ENCODE peak calls at places on chromosomes 6 and 20, in seven cellular contexts. One of them, this sample, is unnamed.
A peak's percentile ranks its signal among the peaks of the same experiment; 100 is the strongest.

GRCh38 chr6:111711476-111711875 is 105.8 kb upstream of the TRAF3IP2 start:
- DNase-seq in progenitor cell of endocrine pancreas: no peak
- DNase-seq in left ventricle myocardium superior: peak; percentile 74
- DNase-seq in foreskin fibroblast: no peak
- DNase-seq in AG10803: peak; percentile 31
- DNase-seq in NCI-H1417: peak; percentile 80
- DNase-seq in SJSA1: no peak
- DNase-seq in this sample: no peak

GRCh38 chr6:47109281-47109680 is 67.1 kb upstream of the ADGRF1 start:
- DNase-seq in progenitor cell of endocrine pancreas: no peak
- DNase-seq in left ventricle myocardium superior: no peak
- DNase-seq in foreskin fibroblast: no peak
- DNase-seq in AG10803: peak; percentile 42
- DNase-seq in NCI-H1417: no peak
- DNase-seq in SJSA1: no peak
- DNase-seq in this sample: no peak

GRCh38 chr6:161033667-161034066 is 42.1 kb downstream of the MAP3K4 start:
- DNase-seq in progenitor cell of endocrine pancreas: no peak
- DNase-seq in left ventricle myocardium superior: no peak
- DNase-seq in foreskin fibroblast: no peak
- DNase-seq in AG10803: no peak
- DNase-seq in NCI-H1417: peak; percentile 20
- DNase-seq in SJSA1: no peak
- DNase-seq in this sample: no peak

GRCh38 chr6:14734416-14735340 is 511.2 kb upstream of the JARID2 start:
- DNase-seq in progenitor cell of endocrine pancreas: no peak
- DNase-seq in left ventricle myocardium superior: no peak
- DNase-seq in foreskin fibroblast: peak; percentile 68
- DNase-seq in AG10803: peak; percentile 83
- DNase-seq in NCI-H1417: no peak
- DNase-seq in SJSA1: peak; percentile 68
- DNase-seq in this sample: peak; percentile 80

GRCh38 chr6:159716247-159717086 is 10.8 kb upstream of the WTAP start:
- DNase-seq in progenitor cell of endocrine pancreas: no peak
- DNase-seq in left ventricle myocardium superior: no peak
- DNase-seq in foreskin fibroblast: peak; percentile 95
- DNase-seq in AG10803: peak; percentile 99
- DNase-seq in NCI-H1417: no peak
- DNase-seq in SJSA1: no peak
- DNase-seq in this sample: peak; percentile 97

GRCh38 chr20:23666189-23666588 is 22.6 kb downstream of the CST4 start:
- DNase-seq in progenitor cell of endocrine pancreas: no peak
- DNase-seq in left ventricle myocardium superior: no peak
- DNase-seq in foreskin fibroblast: no peak
- DNase-seq in AG10803: no peak
- DNase-seq in NCI-H1417: no peak
- DNase-seq in SJSA1: no peak
- DNase-seq in this sample: no peak

GRCh38 chr6:56399672-56400263 is 152.4 kb upstream of the COL21A1 start:
- DNase-seq in progenitor cell of endocrine pancreas: no peak
- DNase-seq in left ventricle myocardium superior: no peak
- DNase-seq in foreskin fibroblast: no peak
- DNase-seq in AG10803: no peak
- DNase-seq in NCI-H1417: peak; percentile 73
- DNase-seq in SJSA1: no peak
- DNase-seq in this sample: no peak

GRCh38 chr6:30914854-30915590 is 984 bp downstream of the VARS2 start:
- DNase-seq in progenitor cell of endocrine pancreas: no peak
- DNase-seq in left ventricle myocardium superior: no peak
- DNase-seq in foreskin fibroblast: no peak
- DNase-seq in AG10803: no peak
- DNase-seq in NCI-H1417: no peak
- DNase-seq in SJSA1: no peak
- DNase-seq in this sample: no peak

GRCh38 chr6:94736231-94736630 is 841.1 kb upstream of the MANEA start:
- DNase-seq in progenitor cell of endocrine pancreas: no peak
- DNase-seq in left ventricle myocardium superior: peak; percentile 6
- DNase-seq in foreskin fibroblast: no peak
- DNase-seq in AG10803: no peak
- DNase-seq in NCI-H1417: no peak
- DNase-seq in SJSA1: no peak
- DNase-seq in this sample: no peak

GRCh38 chr6:28488916-28489365 is 26.7 kb downstream of the GPX6 start:
- DNase-seq in progenitor cell of endocrine pancreas: no peak
- DNase-seq in left ventricle myocardium superior: no peak
- DNase-seq in foreskin fibroblast: peak; percentile 69
- DNase-seq in AG10803: peak; percentile 73
- DNase-seq in NCI-H1417: no peak
- DNase-seq in SJSA1: peak; percentile 8
- DNase-seq in this sample: peak; percentile 26

GRCh38 chr6:11791354-11792107 is 12.9 kb upstream of the ADTRP start:
- DNase-seq in progenitor cell of endocrine pancreas: no peak
- DNase-seq in left ventricle myocardium superior: no peak
- DNase-seq in foreskin fibroblast: no peak
- DNase-seq in AG10803: no peak
- DNase-seq in NCI-H1417: no peak
- DNase-seq in SJSA1: no peak
- DNase-seq in this sample: no peak

GRCh38 chr6:105272783-105273182 is 93.0 kb upstream of the POPDC3 start:
- DNase-seq in progenitor cell of endocrine pancreas: no peak
- DNase-seq in left ventricle myocardium superior: no peak
- DNase-seq in foreskin fibroblast: peak; percentile 13
- DNase-seq in AG10803: peak; percentile 23
- DNase-seq in NCI-H1417: no peak
- DNase-seq in SJSA1: no peak
- DNase-seq in this sample: no peak

GRCh38 chr6:165186041-165186440 is 123.4 kb downstream of the C6orf118 start:
- DNase-seq in progenitor cell of endocrine pancreas: no peak
- DNase-seq in left ventricle myocardium superior: no peak
- DNase-seq in foreskin fibroblast: no peak
- DNase-seq in AG10803: no peak
- DNase-seq in NCI-H1417: no peak
- DNase-seq in SJSA1: peak; percentile 94
- DNase-seq in this sample: no peak

GRCh38 chr6:138588805-138589434 is 89.6 kb upstream of the NHSL1 start:
- DNase-seq in progenitor cell of endocrine pancreas: peak; percentile 31
- DNase-seq in left ventricle myocardium superior: peak; percentile 45
- DNase-seq in foreskin fibroblast: peak; percentile 65
- DNase-seq in AG10803: peak; percentile 76
- DNase-seq in NCI-H1417: peak; percentile 64
- DNase-seq in SJSA1: peak; percentile 68
- DNase-seq in this sample: peak; percentile 25

GRCh38 chr20:46974669-46975434 is 80.2 kb downstream of the EYA2 start:
- DNase-seq in progenitor cell of endocrine pancreas: no peak
- DNase-seq in left ventricle myocardium superior: no peak
- DNase-seq in foreskin fibroblast: no peak
- DNase-seq in AG10803: no peak
- DNase-seq in NCI-H1417: no peak
- DNase-seq in SJSA1: no peak
- DNase-seq in this sample: no peak

GRCh38 chr6:35558571-35558970 is 45.9 kb upstream of the TULP1 start:
- DNase-seq in progenitor cell of endocrine pancreas: no peak
- DNase-seq in left ventricle myocardium superior: no peak
- DNase-seq in foreskin fibroblast: no peak
- DNase-seq in AG10803: no peak
- DNase-seq in NCI-H1417: no peak
- DNase-seq in SJSA1: no peak
- DNase-seq in this sample: no peak

GRCh38 chr6:101595276-101595675 is 201.8 kb downstream of the GRIK2 start:
- DNase-seq in progenitor cell of endocrine pancreas: no peak
- DNase-seq in left ventricle myocardium superior: no peak
- DNase-seq in foreskin fibroblast: no peak
- DNase-seq in AG10803: no peak
- DNase-seq in NCI-H1417: no peak
- DNase-seq in SJSA1: no peak
- DNase-seq in this sample: no peak

GRCh38 chr6:80203283-80203682 is 96.8 kb downstream of the BCKDHB start:
- DNase-seq in progenitor cell of endocrine pancreas: no peak
- DNase-seq in left ventricle myocardium superior: no peak
- DNase-seq in foreskin fibroblast: no peak
- DNase-seq in AG10803: no peak
- DNase-seq in NCI-H1417: no peak
- DNase-seq in SJSA1: no peak
- DNase-seq in this sample: no peak

GRCh38 chr6:38501931-38502330 is 137.8 kb downstream of the BTBD9 start:
- DNase-seq in progenitor cell of endocrine pancreas: no peak
- DNase-seq in left ventricle myocardium superior: no peak
- DNase-seq in foreskin fibroblast: no peak
- DNase-seq in AG10803: no peak
- DNase-seq in NCI-H1417: no peak
- DNase-seq in SJSA1: no peak
- DNase-seq in this sample: no peak

GRCh38 chr20:51784299-51784698 is 16.1 kb upstream of the ATP9A start:
- DNase-seq in progenitor cell of endocrine pancreas: no peak
- DNase-seq in left ventricle myocardium superior: no peak
- DNase-seq in foreskin fibroblast: no peak
- DNase-seq in AG10803: no peak
- DNase-seq in NCI-H1417: no peak
- DNase-seq in SJSA1: no peak
- DNase-seq in this sample: no peak

GRCh38 chr20:62355527-62356142 is 11.5 kb downstream of the LAMA5 start:
- DNase-seq in progenitor cell of endocrine pancreas: no peak
- DNase-seq in left ventricle myocardium superior: peak; percentile 79
- DNase-seq in foreskin fibroblast: no peak
- DNase-seq in AG10803: no peak
- DNase-seq in NCI-H1417: peak; percentile 53
- DNase-seq in SJSA1: no peak
- DNase-seq in this sample: no peak

GRCh38 chr6:91387290-91388062 is 800.6 kb upstream of the MAP3K7 start:
- DNase-seq in progenitor cell of endocrine pancreas: no peak
- DNase-seq in left ventricle myocardium superior: no peak
- DNase-seq in foreskin fibroblast: no peak
- DNase-seq in AG10803: no peak
- DNase-seq in NCI-H1417: no peak
- DNase-seq in SJSA1: no peak
- DNase-seq in this sample: no peak

GRCh38 chr6:111799576-111800467 is 73.4 kb downstream of the FYN start:
- DNase-seq in progenitor cell of endocrine pancreas: no peak
- DNase-seq in left ventricle myocardium superior: no peak
- DNase-seq in foreskin fibroblast: no peak
- DNase-seq in AG10803: no peak
- DNase-seq in NCI-H1417: no peak
- DNase-seq in SJSA1: no peak
- DNase-seq in this sample: no peak

GRCh38 chr20:12941025-12941424 is 67.7 kb upstream of the SPTLC3 start:
- DNase-seq in progenitor cell of endocrine pancreas: no peak
- DNase-seq in left ventricle myocardium superior: no peak
- DNase-seq in foreskin fibroblast: no peak
- DNase-seq in AG10803: no peak
- DNase-seq in NCI-H1417: no peak
- DNase-seq in SJSA1: no peak
- DNase-seq in this sample: no peak

GRCh38 chr6:12534454-12534853 is 182.1 kb upstream of the PHACTR1 start:
- DNase-seq in progenitor cell of endocrine pancreas: no peak
- DNase-seq in left ventricle myocardium superior: no peak
- DNase-seq in foreskin fibroblast: no peak
- DNase-seq in AG10803: no peak
- DNase-seq in NCI-H1417: no peak
- DNase-seq in SJSA1: no peak
- DNase-seq in this sample: no peak

GRCh38 chr6:43436577-43437282 is 9.4 kb downstream of the ABCC10 start:
- DNase-seq in progenitor cell of endocrine pancreas: no peak
- DNase-seq in left ventricle myocardium superior: no peak
- DNase-seq in foreskin fibroblast: peak; percentile 92
- DNase-seq in AG10803: peak; percentile 89
- DNase-seq in NCI-H1417: no peak
- DNase-seq in SJSA1: peak; percentile 68
- DNase-seq in this sample: peak; percentile 67

GRCh38 chr6:157596886-157597285 is 215.9 kb downstream of the ZDHHC14 start:
- DNase-seq in progenitor cell of endocrine pancreas: no peak
- DNase-seq in left ventricle myocardium superior: no peak
- DNase-seq in foreskin fibroblast: peak; percentile 27
- DNase-seq in AG10803: no peak
- DNase-seq in NCI-H1417: no peak
- DNase-seq in SJSA1: peak; percentile 78
- DNase-seq in this sample: no peak

GRCh38 chr6:126764696-126765095 is 353.8 kb upstream of the RSPO3 start:
- DNase-seq in progenitor cell of endocrine pancreas: no peak
- DNase-seq in left ventricle myocardium superior: no peak
- DNase-seq in foreskin fibroblast: no peak
- DNase-seq in AG10803: no peak
- DNase-seq in NCI-H1417: no peak
- DNase-seq in SJSA1: no peak
- DNase-seq in this sample: no peak

GRCh38 chr6:18284261-18284660 is 19.9 kb upstream of the DEK start:
- DNase-seq in progenitor cell of endocrine pancreas: no peak
- DNase-seq in left ventricle myocardium superior: no peak
- DNase-seq in foreskin fibroblast: no peak
- DNase-seq in AG10803: no peak
- DNase-seq in NCI-H1417: no peak
- DNase-seq in SJSA1: no peak
- DNase-seq in this sample: no peak

GRCh38 chr6:148874698-148875293 is 128.0 kb downstream of the UST start:
- DNase-seq in progenitor cell of endocrine pancreas: no peak
- DNase-seq in left ventricle myocardium superior: peak; percentile 46
- DNase-seq in foreskin fibroblast: no peak
- DNase-seq in AG10803: peak; percentile 54
- DNase-seq in NCI-H1417: peak; percentile 60
- DNase-seq in SJSA1: no peak
- DNase-seq in this sample: no peak

GRCh38 chr6:75210885-75211739 is 5.3 kb upstream of the COL12A1 start:
- DNase-seq in progenitor cell of endocrine pancreas: no peak
- DNase-seq in left ventricle myocardium superior: no peak
- DNase-seq in foreskin fibroblast: peak; percentile 54
- DNase-seq in AG10803: peak; percentile 73
- DNase-seq in NCI-H1417: peak; percentile 24
- DNase-seq in SJSA1: peak; percentile 37
- DNase-seq in this sample: no peak

GRCh38 chr6:15894973-15895858 is 232.4 kb upstream of the DTNBP1 start:
- DNase-seq in progenitor cell of endocrine pancreas: no peak
- DNase-seq in left ventricle myocardium superior: no peak
- DNase-seq in foreskin fibroblast: no peak
- DNase-seq in AG10803: no peak
- DNase-seq in NCI-H1417: no peak
- DNase-seq in SJSA1: no peak
- DNase-seq in this sample: no peak

GRCh38 chr20:38658879-38659612 is 57.4 kb downstream of the ARHGAP40 start:
- DNase-seq in progenitor cell of endocrine pancreas: peak; percentile 24
- DNase-seq in left ventricle myocardium superior: no peak
- DNase-seq in foreskin fibroblast: no peak
- DNase-seq in AG10803: no peak
- DNase-seq in NCI-H1417: peak; percentile 84
- DNase-seq in SJSA1: no peak
- DNase-seq in this sample: no peak

GRCh38 chr6:160790028-160790792 is 88.2 kb downstream of the PLG start:
- DNase-seq in progenitor cell of endocrine pancreas: no peak
- DNase-seq in left ventricle myocardium superior: no peak
- DNase-seq in foreskin fibroblast: no peak
- DNase-seq in AG10803: peak; percentile 11
- DNase-seq in NCI-H1417: no peak
- DNase-seq in SJSA1: no peak
- DNase-seq in this sample: no peak

GRCh38 chr6:79574636-79575035 is 37.4 kb upstream of the LCA5 start:
- DNase-seq in progenitor cell of endocrine pancreas: no peak
- DNase-seq in left ventricle myocardium superior: no peak
- DNase-seq in foreskin fibroblast: peak; percentile 23
- DNase-seq in AG10803: peak; percentile 34
- DNase-seq in NCI-H1417: no peak
- DNase-seq in SJSA1: peak; percentile 85
- DNase-seq in this sample: no peak

GRCh38 chr6:34680802-34681515 is 15.6 kb downstream of the ILRUN start:
- DNase-seq in progenitor cell of endocrine pancreas: no peak
- DNase-seq in left ventricle myocardium superior: no peak
- DNase-seq in foreskin fibroblast: no peak
- DNase-seq in AG10803: peak; percentile 39
- DNase-seq in NCI-H1417: no peak
- DNase-seq in SJSA1: no peak
- DNase-seq in this sample: no peak

This sample was measured in GM04503.